ENCODE peak calls at places on chromosomes 13 and 19, in ten cellular contexts. U is A549, X is esophagus squamous epithelium, I is gastrocnemius medialis, O is stomach, L is transverse colon, P is lower leg skin, N is heart left ventricle, E is IMR-90, B is H1. M is an unnamed sample.

GRCh38 chr13:78852709-78853108 is 193.8 kb upstream of the OBI1 start:
- DNase-seq in B (no peak), O (no peak), I (no peak), E (no peak), L (no peak), N (no peak), X (no peak), U (no peak), P (no peak), M (no peak)

GRCh38 chr13:114112231-114112825 is 20.1 kb downstream of the RASA3 start:
- DNase-seq in P (no peak), I (peak; percentile 13), U (no peak), E (peak; percentile 45), N (no peak), B (no peak), L (peak; percentile 6), O (no peak), X (no peak), M (no peak)

GRCh38 chr19:18089726-18090125 is 3.0 kb upstream of the IL12RB1 start:
- DNase-seq in B (no peak), N (no peak), I (no peak), L (no peak), U (no peak), X (no peak), P (no peak), O (no peak), E (no peak), M (no peak)

GRCh38 chr19:43705729-43706128 is 10.1 kb upstream of the IRGC start:
- DNase-seq in B (no peak), N (no peak), X (no peak), U (no peak), I (no peak), O (no peak), E (no peak), P (no peak), L (no peak), M (no peak)

GRCh38 chr13:98345103-98345899 is 168.2 kb upstream of the RNF113B start:
- DNase-seq in L (no peak), I (no peak), X (no peak), E (no peak), O (peak; percentile 34), U (no peak), B (no peak), N (no peak), P (no peak), M (peak; percentile 36)

GRCh38 chr13:26050568-26051230 is 1.1 kb downstream of the SHISA2 start:
- DNase-seq in X (no peak), N (no peak), O (peak; percentile 49), U (no peak), I (peak; percentile 20), L (no peak), P (no peak), B (no peak), E (no peak), M (peak; percentile 27)

GRCh38 chr19:15680923-15681322 is 8.0 kb downstream of the CYP4F12 start:
- DNase-seq in X (no peak), P (no peak), U (no peak), L (no peak), E (no peak), B (no peak), I (no peak), O (no peak), N (no peak), M (no peak)

GRCh38 chr13:48790199-48790598 is 136.5 kb downstream of the CYSLTR2 start:
- DNase-seq in O (no peak), X (no peak), E (no peak), U (no peak), B (no peak), N (no peak), L (no peak), I (no peak), P (no peak), M (no peak)

GRCh38 chr13:110233682-110234280 is 73.2 kb downstream of the COL4A1 start:
- DNase-seq in X (no peak), B (no peak), I (no peak), L (no peak), U (no peak), E (no peak), N (no peak), P (no peak), O (no peak), M (no peak)

GRCh38 chr19:17725422-17726078 is 6.3 kb downstream of the MAP1S start:
- DNase-seq in E (no peak), X (no peak), O (no peak), L (no peak), P (no peak), U (no peak), N (no peak), B (no peak), I (no peak), M (no peak)

GRCh38 chr13:31101511-31102170 is 60.1 kb downstream of the HSPH1 start:
- DNase-seq in X (no peak), U (no peak), O (no peak), I (no peak), N (peak; percentile 52), E (no peak), B (no peak), P (no peak), L (no peak), M (no peak)

DNA sequence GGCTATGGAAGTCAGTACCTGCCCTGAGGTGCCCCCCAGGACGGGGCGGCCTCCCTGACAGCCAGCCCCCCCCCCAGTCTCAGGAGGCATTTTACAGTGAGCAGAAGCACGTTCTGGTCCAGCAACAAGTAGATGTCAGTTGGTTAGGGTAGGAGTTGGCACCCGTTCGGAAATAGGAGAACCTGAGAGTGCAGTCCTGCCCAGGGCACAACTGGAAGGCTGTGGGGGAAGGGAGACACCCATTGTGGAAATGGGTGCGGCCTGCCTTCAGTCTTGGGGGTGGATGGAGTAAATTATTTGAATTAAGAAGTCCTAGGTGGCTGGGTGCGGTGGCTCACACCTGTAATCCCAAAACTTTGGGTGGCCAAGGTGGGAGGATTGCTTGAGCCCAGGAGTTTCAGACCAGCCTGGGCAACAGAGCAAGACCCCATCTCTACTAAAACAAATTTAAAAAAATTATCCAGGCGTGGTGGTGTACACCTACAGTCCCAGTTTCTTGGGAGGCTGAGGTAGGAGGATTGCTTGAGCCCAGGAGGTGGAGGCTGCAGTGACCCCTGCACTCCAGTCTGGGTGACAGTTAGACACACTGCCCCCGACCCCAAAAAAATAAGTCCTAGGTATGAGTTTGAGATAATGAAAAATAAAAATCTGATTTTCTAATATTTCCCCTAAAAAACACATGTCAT is 1.2 kb downstream of the CIRBP start:
- DNase-seq in P (peak; percentile 55), E (no peak), B (no peak), U (no peak), L (no peak), X (no peak), N (no peak), O (no peak), I (peak; percentile 61), M (peak; percentile 68)
- TF ChIP-seq POLR2A in P (no peak), E (no peak), B (no peak), U (no peak), L (no peak), X (no peak), N (no peak), O (no peak), I (no peak), M (no peak)

GRCh38 chr19:1860133-1860775 is 3.1 kb downstream of the KLF16 start:
- DNase-seq in X (no peak), O (no peak), E (peak; percentile 81), B (no peak), P (no peak), N (peak; percentile 78), I (no peak), U (no peak), L (peak; percentile 85), M (peak; percentile 91)
- TF ChIP-seq POLR2A in X (no peak), O (no peak), E (peak; percentile 66), B (no peak), P (no peak), N (no peak), I (no peak), U (no peak), L (peak; percentile 57), M (peak; percentile 33)

DNA sequence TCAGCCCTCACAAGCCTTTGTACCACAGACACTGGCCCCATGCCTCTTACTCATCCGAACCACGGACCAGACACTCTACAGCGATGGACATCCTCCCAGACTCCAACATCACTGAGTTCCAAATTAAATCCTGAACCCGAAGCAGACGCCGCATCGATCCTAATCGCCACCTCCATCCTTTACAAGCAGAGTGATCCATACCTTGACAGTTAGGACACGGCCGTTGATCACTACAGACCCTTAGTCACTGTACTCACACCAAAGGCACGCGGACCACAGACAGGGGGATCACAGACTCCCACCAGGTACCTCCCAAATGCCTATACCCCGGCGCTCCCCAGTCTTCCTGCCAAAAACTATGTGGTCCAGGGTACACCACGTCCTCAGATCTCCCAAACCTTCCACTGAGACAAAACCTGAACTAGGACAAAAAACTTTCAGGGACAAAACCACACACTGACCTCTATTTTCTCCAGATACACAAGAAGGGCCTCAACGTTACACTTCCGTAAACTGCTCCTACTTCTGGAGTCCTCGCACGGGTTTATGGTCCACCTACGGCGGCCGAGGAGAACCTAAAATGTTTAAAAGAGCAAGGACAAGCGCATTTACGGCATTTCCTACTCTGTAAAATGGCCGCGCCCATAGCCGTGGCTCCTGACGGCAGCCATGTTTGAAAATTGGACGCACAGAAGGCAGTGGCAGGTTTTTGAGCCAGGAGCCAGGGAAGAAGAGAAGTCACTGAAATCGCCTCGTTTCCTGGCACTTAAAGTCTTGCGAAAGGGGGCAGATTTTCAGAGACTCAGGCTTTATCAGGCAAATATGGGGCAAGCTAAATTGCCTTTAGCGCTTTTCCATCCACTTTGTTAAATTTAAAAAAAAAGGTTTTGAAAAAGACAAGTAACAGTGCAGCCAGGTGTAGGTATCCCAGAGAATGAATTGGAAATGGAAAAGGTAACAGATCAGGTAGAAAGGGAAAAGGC is at the start of gene ZNF350:
- DNase-seq in P (peak; percentile 96), O (peak; percentile 95), I (peak; percentile 87), N (peak; percentile 96), L (peak; percentile 97), B (peak; percentile 81), U (peak; percentile 50), X (peak; percentile 72), E (peak; percentile 97), M (peak; percentile 96)
- TF ChIP-seq POLR2A in P (no peak), O (no peak), I (no peak), N (no peak), L (peak; percentile 54), B (peak; percentile 67), U (no peak), X (peak; percentile 26), E (peak; percentile 85), M (peak; percentile 73)

DNA sequence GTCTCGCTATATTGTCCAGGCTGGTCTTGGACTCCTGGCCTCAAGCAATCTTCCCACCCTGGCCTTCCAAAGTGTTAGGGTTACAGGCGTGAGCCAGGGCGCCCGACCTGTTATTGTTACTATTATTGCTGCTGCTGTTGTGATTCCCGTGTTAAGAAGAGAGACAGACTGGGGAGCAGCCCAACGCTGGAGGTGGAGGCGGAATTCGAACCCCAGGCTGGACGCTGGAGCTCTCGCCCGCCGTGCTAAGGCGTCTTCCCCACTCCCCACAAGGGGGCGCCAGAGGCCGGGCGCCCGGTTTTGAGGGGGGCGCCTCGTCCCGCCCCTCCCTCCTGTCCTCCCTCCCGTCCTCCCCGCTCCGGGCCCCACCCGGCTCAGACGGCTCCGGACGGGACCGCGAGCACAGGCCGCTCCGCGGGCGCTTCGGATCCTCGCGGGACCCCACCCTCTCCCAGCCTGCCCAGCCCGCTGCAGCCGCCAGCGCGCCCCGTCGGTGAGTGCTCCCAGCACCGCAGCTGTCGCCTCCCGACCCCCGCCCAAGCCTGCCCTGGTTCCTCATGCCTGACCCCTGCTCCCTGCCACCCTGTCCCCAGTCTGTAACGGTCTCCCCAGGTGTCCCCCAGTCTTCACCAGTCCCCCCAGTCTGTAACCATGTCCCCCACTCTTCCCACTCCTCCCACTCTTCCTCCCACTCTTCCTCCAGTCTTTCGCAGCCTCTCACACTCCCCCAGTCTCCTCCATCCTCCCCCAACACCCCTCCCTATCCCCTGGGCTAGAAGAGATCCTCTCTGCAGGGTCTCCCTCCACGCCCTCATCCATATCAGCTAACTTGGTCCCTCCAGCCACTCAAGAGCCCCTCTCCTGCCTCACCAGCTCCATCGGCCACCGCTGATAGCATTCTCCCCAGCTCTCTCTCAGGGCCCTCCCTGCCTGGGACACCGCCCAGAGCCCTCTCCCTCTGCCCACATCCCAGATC is at the start of gene EHD2:
- DNase-seq in B (no peak), O (peak; percentile 59), U (peak; percentile 69), I (no peak), P (peak; percentile 53), X (no peak), N (peak; percentile 81), L (peak; percentile 50), E (peak; percentile 76), M (peak; percentile 50)
- TF ChIP-seq POLR2A in B (no peak), O (no peak), U (peak; percentile 82), I (peak; percentile 72), P (peak; percentile 56), X (peak; percentile 83), N (no peak), L (peak; percentile 59), E (peak; percentile 93), M (no peak)

M was measured in erythroblast.